ENCODE peak calls at places on chromosome 2, in four cellular contexts. M is CD8-positive, alpha-beta memory T cell; R is skeletal muscle cell; V is activated CD8-positive, alpha-beta memory T cell treated with anti-CD3 and anti-CD28 coated beads for 48 hours. A is an unnamed sample.

GRCh38 chr2:70029814-70030409 is 57.4 kb upstream of the PCBP1 start:
- DNase-seq in M (no peak), R (peak), V (no peak), A (peak)

GRCh38 chr2:19187323-19188020 is 171.0 kb downstream of the OSR1 start:
- DNase-seq in M (no peak), R (peak), V (no peak), A (no peak)

GRCh38 chr2:33946198-33946597 is 347.1 kb upstream of the FAM98A start:
- DNase-seq in M (no peak), R (no peak), V (no peak), A (no peak)

GRCh38 chr2:97712693-97713295 is 582 bp upstream of the ZAP70 start:
- DNase-seq in M (peak), R (no peak), V (no peak), A (no peak)

GRCh38 chr2:183284606-183285005 is 160.4 kb downstream of the NUP35 start:
- DNase-seq in M (no peak), R (peak), V (no peak), A (no peak)

GRCh38 chr2:11850082-11850481 is 103.7 kb downstream of the LPIN1 start:
- DNase-seq in M (no peak), R (no peak), V (no peak), A (no peak)

GRCh38 chr2:11092693-11093335 is 62.5 kb upstream of the SLC66A3 start:
- DNase-seq in M (no peak), R (no peak), V (no peak), A (no peak)

GRCh38 chr2:8472545-8473361 is 209.1 kb upstream of the ID2 start:
- DNase-seq in M (no peak), R (no peak), V (no peak), A (no peak)

GRCh38 chr2:216677439-216678097 is 17.8 kb downstream of the IGFBP5 start:
- DNase-seq in M (no peak), R (no peak), V (no peak), A (no peak)

GRCh38 chr2:15627842-15628684 is 36.4 kb downstream of the DDX1 start:
- DNase-seq in M (no peak), R (no peak), V (no peak), A (no peak)

GRCh38 chr2:217937446-217937845 is 65.3 kb downstream of the TNS1 start:
- DNase-seq in M (no peak), R (no peak), V (no peak), A (no peak)

GRCh38 chr2:86441789-86442641 is 844 bp downstream of the KDM3A start:
- DNase-seq in M (peak), R (peak), V (peak), A (peak)

A was measured in AG04450.